ENCODE peak calls at places on chromosome 10, in nine cellular contexts. One of them, this sample, is unnamed.

GRCh38 chr10:88735661-88736060 is 24.2 kb upstream of the LIPN start:
- DNase-seq in PC-3: no peak
- DNase-seq in SK-N-SH: no peak
- DNase-seq in HCT116: no peak
- DNase-seq in GM23338: no peak
- DNase-seq in OCI-LY7: no peak
- DNase-seq in MM.1S: no peak
- DNase-seq in neural progenitor cell: no peak
- DNase-seq in GM23248: peak
- DNase-seq in this sample: no peak

GRCh38 chr10:87913170-87913921 is 49.9 kb downstream of the PTEN start:
- DNase-seq in PC-3: no peak
- DNase-seq in MM.1S: no peak
- DNase-seq in neural progenitor cell: no peak
- DNase-seq in SK-N-SH: no peak
- DNase-seq in GM23338: no peak
- DNase-seq in OCI-LY7: no peak
- DNase-seq in GM23248: no peak
- DNase-seq in HCT116: no peak
- DNase-seq in this sample: no peak

GRCh38 chr10:124093076-124093773 is at the start of gene CHST15:
- DNase-seq in OCI-LY7: peak
- DNase-seq in GM23248: peak
- DNase-seq in MM.1S: peak
- DNase-seq in PC-3: peak
- DNase-seq in GM23338: peak
- DNase-seq in neural progenitor cell: peak
- DNase-seq in HCT116: peak
- DNase-seq in SK-N-SH: peak
- DNase-seq in this sample: peak

GRCh38 chr10:57992321-57993077 is 275.2 kb downstream of the IPMK start:
- DNase-seq in GM23338: peak
- DNase-seq in GM23248: no peak
- DNase-seq in neural progenitor cell: peak
- DNase-seq in SK-N-SH: no peak
- DNase-seq in HCT116: no peak
- DNase-seq in MM.1S: peak
- DNase-seq in PC-3: peak
- DNase-seq in OCI-LY7: no peak
- DNase-seq in this sample: peak

GRCh38 chr10:130936844-130937243 is 374.7 kb downstream of the TCERG1L start:
- DNase-seq in GM23338: no peak
- DNase-seq in MM.1S: no peak
- DNase-seq in neural progenitor cell: no peak
- DNase-seq in OCI-LY7: no peak
- DNase-seq in HCT116: no peak
- DNase-seq in GM23248: no peak
- DNase-seq in PC-3: peak
- DNase-seq in SK-N-SH: no peak
- DNase-seq in this sample: peak

GRCh38 chr10:84957427-84957826 is 629.0 kb downstream of the CCSER2 start:
- DNase-seq in OCI-LY7: no peak
- DNase-seq in HCT116: no peak
- DNase-seq in MM.1S: no peak
- DNase-seq in PC-3: no peak
- DNase-seq in GM23248: no peak
- DNase-seq in neural progenitor cell: peak
- DNase-seq in SK-N-SH: no peak
- DNase-seq in GM23338: no peak
- DNase-seq in this sample: no peak

GRCh38 chr10:23918090-23918704 is 290.7 kb upstream of the KIAA1217 start:
- DNase-seq in neural progenitor cell: no peak
- DNase-seq in SK-N-SH: no peak
- DNase-seq in HCT116: no peak
- DNase-seq in PC-3: no peak
- DNase-seq in OCI-LY7: no peak
- DNase-seq in GM23338: no peak
- DNase-seq in MM.1S: no peak
- DNase-seq in GM23248: no peak
- DNase-seq in this sample: no peak

GRCh38 chr10:19970707-19971106 is 154.5 kb downstream of the PLXDC2 start:
- DNase-seq in PC-3: no peak
- DNase-seq in OCI-LY7: no peak
- DNase-seq in HCT116: no peak
- DNase-seq in GM23338: no peak
- DNase-seq in SK-N-SH: no peak
- DNase-seq in neural progenitor cell: no peak
- DNase-seq in GM23248: no peak
- DNase-seq in MM.1S: no peak
- DNase-seq in this sample: no peak

GRCh38 chr10:97737770-97738265 is 890 bp downstream of the ZFYVE27 start:
- DNase-seq in GM23338: no peak
- DNase-seq in OCI-LY7: no peak
- DNase-seq in GM23248: no peak
- DNase-seq in HCT116: no peak
- DNase-seq in PC-3: no peak
- DNase-seq in MM.1S: no peak
- DNase-seq in neural progenitor cell: no peak
- DNase-seq in SK-N-SH: no peak
- DNase-seq in this sample: no peak
- TF ChIP-seq EZH2phosphoT487 in GM23338: no peak
- TF ChIP-seq EZH2phosphoT487 in OCI-LY7: no peak
- TF ChIP-seq EZH2phosphoT487 in GM23248: no peak
- TF ChIP-seq EZH2phosphoT487 in HCT116: no peak
- TF ChIP-seq EZH2phosphoT487 in PC-3: no peak
- TF ChIP-seq EZH2phosphoT487 in MM.1S: no peak
- TF ChIP-seq EZH2phosphoT487 in neural progenitor cell: no peak
- TF ChIP-seq EZH2phosphoT487 in SK-N-SH: no peak
- TF ChIP-seq EZH2phosphoT487 in this sample: no peak

DNA sequence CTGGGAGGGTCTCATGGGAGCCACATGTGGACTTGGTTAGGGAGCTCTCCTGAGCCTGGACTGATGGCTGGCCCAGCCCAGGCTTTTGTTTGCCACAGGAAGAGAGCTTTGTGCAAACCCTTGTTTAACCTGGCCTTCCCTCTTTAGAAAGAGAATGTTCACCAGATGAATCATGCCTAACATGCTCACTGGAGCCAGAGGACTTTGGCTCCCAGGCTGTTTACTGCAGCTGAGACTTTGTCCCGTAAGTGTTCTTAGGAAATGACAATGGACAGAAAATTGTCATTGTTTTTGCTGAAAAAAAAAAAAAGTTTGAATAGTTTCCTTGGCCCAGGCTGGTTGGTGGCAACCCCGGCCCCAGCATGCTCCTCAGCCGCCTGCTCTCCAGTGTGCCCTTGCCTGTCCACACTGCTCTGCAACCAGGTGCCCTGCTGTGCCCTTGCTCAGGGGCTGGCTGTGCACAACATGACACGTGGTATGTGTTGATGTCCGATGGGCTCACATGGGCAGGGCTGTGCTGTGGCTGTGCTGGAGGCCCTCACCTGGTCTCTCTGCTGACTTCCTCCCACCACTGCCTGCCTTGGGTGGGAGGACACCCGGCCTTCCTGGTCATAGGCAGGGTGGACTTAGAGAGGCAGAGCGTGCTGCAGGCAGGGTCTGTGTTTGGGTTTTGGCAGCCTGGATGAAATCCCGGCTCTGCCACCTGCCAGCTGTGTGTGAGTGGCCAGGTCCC is 215.3 kb upstream of the ZNF32 start:
- DNase-seq in neural progenitor cell: no peak
- DNase-seq in GM23338: no peak
- DNase-seq in MM.1S: no peak
- DNase-seq in PC-3: peak
- DNase-seq in GM23248: peak
- DNase-seq in OCI-LY7: no peak
- DNase-seq in SK-N-SH: no peak
- DNase-seq in HCT116: no peak
- DNase-seq in this sample: peak
- TF ChIP-seq EZH2phosphoT487 in neural progenitor cell: no peak
- TF ChIP-seq EZH2phosphoT487 in GM23338: no peak
- TF ChIP-seq EZH2phosphoT487 in MM.1S: no peak
- TF ChIP-seq EZH2phosphoT487 in PC-3: no peak
- TF ChIP-seq EZH2phosphoT487 in GM23248: no peak
- TF ChIP-seq EZH2phosphoT487 in OCI-LY7: no peak
- TF ChIP-seq EZH2phosphoT487 in SK-N-SH: no peak
- TF ChIP-seq EZH2phosphoT487 in HCT116: no peak
- TF ChIP-seq EZH2phosphoT487 in this sample: no peak

GRCh38 chr10:66586073-66586472 is 339.8 kb upstream of the LRRTM3 start:
- DNase-seq in HCT116: no peak
- DNase-seq in MM.1S: peak
- DNase-seq in GM23248: no peak
- DNase-seq in OCI-LY7: no peak
- DNase-seq in GM23338: peak
- DNase-seq in PC-3: peak
- DNase-seq in neural progenitor cell: peak
- DNase-seq in SK-N-SH: no peak
- DNase-seq in this sample: peak
- TF ChIP-seq EZH2phosphoT487 in HCT116: no peak
- TF ChIP-seq EZH2phosphoT487 in MM.1S: no peak
- TF ChIP-seq EZH2phosphoT487 in GM23248: no peak
- TF ChIP-seq EZH2phosphoT487 in OCI-LY7: no peak
- TF ChIP-seq EZH2phosphoT487 in GM23338: no peak
- TF ChIP-seq EZH2phosphoT487 in PC-3: no peak
- TF ChIP-seq EZH2phosphoT487 in neural progenitor cell: no peak
- TF ChIP-seq EZH2phosphoT487 in SK-N-SH: no peak
- TF ChIP-seq EZH2phosphoT487 in this sample: no peak

DNA sequence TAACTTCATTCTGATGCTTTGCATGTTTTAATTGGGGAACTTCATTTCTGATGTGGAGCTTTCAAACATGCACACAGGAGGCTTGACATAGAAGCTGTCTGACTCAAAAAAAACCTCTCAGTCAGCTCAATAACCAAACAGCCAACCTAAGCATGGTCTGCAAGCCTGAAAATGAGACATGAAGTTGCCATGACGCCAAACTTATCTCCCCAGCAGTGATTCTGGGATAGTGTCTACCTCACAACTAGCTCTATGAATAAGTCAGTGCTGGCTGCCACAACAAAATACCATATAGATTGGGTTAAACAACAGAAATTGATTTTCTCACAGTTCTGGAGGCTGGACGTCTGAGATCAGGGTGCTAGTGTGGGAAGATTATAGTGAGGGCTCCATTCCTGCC is 244.2 kb downstream of the CCDC3 start:
- DNase-seq in SK-N-SH: no peak
- DNase-seq in neural progenitor cell: no peak
- DNase-seq in GM23338: no peak
- DNase-seq in MM.1S: no peak
- DNase-seq in HCT116: no peak
- DNase-seq in GM23248: no peak
- DNase-seq in PC-3: no peak
- DNase-seq in OCI-LY7: no peak
- DNase-seq in this sample: no peak
- TF ChIP-seq EZH2phosphoT487 in SK-N-SH: no peak
- TF ChIP-seq EZH2phosphoT487 in neural progenitor cell: no peak
- TF ChIP-seq EZH2phosphoT487 in GM23338: no peak
- TF ChIP-seq EZH2phosphoT487 in MM.1S: no peak
- TF ChIP-seq EZH2phosphoT487 in HCT116: no peak
- TF ChIP-seq EZH2phosphoT487 in GM23248: no peak
- TF ChIP-seq EZH2phosphoT487 in PC-3: no peak
- TF ChIP-seq EZH2phosphoT487 in OCI-LY7: no peak
- TF ChIP-seq EZH2phosphoT487 in this sample: no peak

DNA sequence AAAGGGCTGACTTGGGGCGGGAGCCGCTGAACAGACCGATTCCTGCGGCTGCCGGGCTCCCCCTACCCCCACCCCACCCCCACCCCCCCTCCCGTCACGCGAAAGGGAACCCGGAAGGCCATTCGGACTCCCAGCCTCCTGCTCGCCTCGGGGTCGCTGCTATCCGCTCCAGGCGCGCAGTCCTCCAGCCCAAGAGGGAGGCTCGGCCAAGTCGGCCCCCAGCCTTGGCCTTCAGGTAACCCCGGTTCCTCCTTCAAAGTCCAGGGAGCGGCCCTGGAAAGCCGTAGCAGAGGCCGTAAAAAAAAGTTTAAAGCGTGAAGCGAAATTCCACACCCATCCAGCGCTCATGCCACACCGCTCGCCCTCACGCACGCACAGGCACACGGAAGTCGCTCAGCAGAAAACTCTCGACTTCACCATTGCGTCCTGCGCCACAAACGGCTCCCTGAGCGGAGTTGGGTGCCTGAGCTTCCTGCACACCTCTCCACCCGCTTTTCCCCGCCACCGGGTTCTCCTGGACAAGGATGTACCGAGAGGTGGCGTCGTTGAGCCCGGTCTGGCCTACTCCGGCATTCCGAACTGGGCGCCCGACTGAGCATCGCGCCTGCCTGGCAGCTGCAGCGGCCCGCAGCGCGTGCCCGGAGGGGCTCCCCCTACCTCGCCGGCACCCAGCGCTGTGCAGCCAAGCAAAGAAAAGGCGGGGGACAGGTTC is 1.4 kb downstream of the SORCS3 start:
- DNase-seq in GM23338: peak
- DNase-seq in MM.1S: no peak
- DNase-seq in HCT116: no peak
- DNase-seq in OCI-LY7: no peak
- DNase-seq in PC-3: no peak
- DNase-seq in SK-N-SH: peak
- DNase-seq in GM23248: peak
- DNase-seq in neural progenitor cell: peak
- DNase-seq in this sample: peak
- TF ChIP-seq EZH2phosphoT487 in GM23338: peak
- TF ChIP-seq EZH2phosphoT487 in MM.1S: no peak
- TF ChIP-seq EZH2phosphoT487 in HCT116: no peak
- TF ChIP-seq EZH2phosphoT487 in OCI-LY7: no peak
- TF ChIP-seq EZH2phosphoT487 in PC-3: no peak
- TF ChIP-seq EZH2phosphoT487 in SK-N-SH: no peak
- TF ChIP-seq EZH2phosphoT487 in GM23248: no peak
- TF ChIP-seq EZH2phosphoT487 in neural progenitor cell: peak
- TF ChIP-seq EZH2phosphoT487 in this sample: peak

GRCh38 chr10:63765126-63765525 is 243.9 kb downstream of the REEP3 start:
- DNase-seq in SK-N-SH: no peak
- DNase-seq in OCI-LY7: no peak
- DNase-seq in GM23248: peak
- DNase-seq in neural progenitor cell: no peak
- DNase-seq in MM.1S: no peak
- DNase-seq in PC-3: peak
- DNase-seq in HCT116: no peak
- DNase-seq in GM23338: no peak
- DNase-seq in this sample: no peak
- TF ChIP-seq EZH2phosphoT487 in SK-N-SH: no peak
- TF ChIP-seq EZH2phosphoT487 in OCI-LY7: no peak
- TF ChIP-seq EZH2phosphoT487 in GM23248: no peak
- TF ChIP-seq EZH2phosphoT487 in neural progenitor cell: no peak
- TF ChIP-seq EZH2phosphoT487 in MM.1S: no peak
- TF ChIP-seq EZH2phosphoT487 in PC-3: no peak
- TF ChIP-seq EZH2phosphoT487 in HCT116: no peak
- TF ChIP-seq EZH2phosphoT487 in GM23338: no peak
- TF ChIP-seq EZH2phosphoT487 in this sample: no peak